ENCODE peak calls at places on chromosomes 11 and 22, in eight cellular contexts. W, B, G, L, V, U, O and C are unnamed samples.

GRCh38 chr11:129999407-129999806 is 3.2 kb downstream of the PRDM10 start:
- DNase-seq in W (no peak), B (no peak), G (no peak), L (no peak), V (no peak), U (no peak), O (no peak), C (no peak)

GRCh38 chr11:7595951-7596350 is 77.3 kb downstream of the CYB5R2 start:
- DNase-seq in W (no peak), B (no peak), G (no peak), L (no peak), V (no peak), U (no peak), O (no peak), C (no peak)

GRCh38 chr22:28771195-28771791 is 1.2 kb upstream of the CCDC117 start:
- DNase-seq in W (no peak), B (no peak), G (no peak), L (no peak), V (no peak), U (no peak), O (no peak), C (no peak)

GRCh38 chr22:39117585-39118191 is 20.6 kb downstream of the APOBEC3H start:
- DNase-seq in W (peak), B (peak), G (peak), L (peak), V (peak), U (no peak), O (peak), C (peak)

GRCh38 chr22:45310331-45311032 is 748 bp downstream of the FAM118A start:
- DNase-seq in W (no peak), B (no peak), G (no peak), L (no peak), V (peak), U (peak), O (no peak), C (no peak)

GRCh38 chr22:39348909-39349505 is 784 bp upstream of the SYNGR1 start:
- DNase-seq in W (no peak), B (no peak), G (no peak), L (no peak), V (peak), U (no peak), O (no peak), C (no peak)

GRCh38 chr11:105786766-105787165 is 176.9 kb downstream of the GRIA4 start:
- DNase-seq in W (no peak), B (no peak), G (no peak), L (no peak), V (no peak), U (no peak), O (no peak), C (no peak)

GRCh38 chr11:103013426-103013825 is 57.9 kb upstream of the MMP13 start:
- DNase-seq in W (no peak), B (peak), G (no peak), L (no peak), V (no peak), U (no peak), O (no peak), C (no peak)

GRCh38 chr11:128468106-128468505 is 119.3 kb downstream of the ETS1 start:
- DNase-seq in W (no peak), B (no peak), G (peak), L (no peak), V (no peak), U (no peak), O (no peak), C (no peak)

GRCh38 chr11:33207408-33207985 is 46.2 kb upstream of the CSTF3 start:
- DNase-seq in W (peak), B (peak), G (no peak), L (no peak), V (no peak), U (no peak), O (no peak), C (no peak)

GRCh38 chr11:12139144-12139881 is 28.9 kb downstream of the MICAL2 start:
- DNase-seq in W (peak), B (peak), G (no peak), L (no peak), V (no peak), U (no peak), O (no peak), C (peak)

GRCh38 chr11:11620966-11621880 is 582 bp downstream of the GALNT18 start:
- DNase-seq in W (peak), B (peak), G (peak), L (no peak), V (peak), U (peak), O (no peak), C (no peak)

GRCh38 chr11:114258696-114259095 is 37.5 kb upstream of the NNMT start:
- DNase-seq in W (no peak), B (no peak), G (no peak), L (no peak), V (no peak), U (no peak), O (no peak), C (no peak)

GRCh38 chr11:74522776-74523175 is 29.3 kb upstream of the LIPT2 start:
- DNase-seq in W (no peak), B (no peak), G (no peak), L (no peak), V (no peak), U (no peak), O (no peak), C (no peak)

GRCh38 chr11:18705651-18706281 is 7.2 kb downstream of the TMEM86A start:
- DNase-seq in W (no peak), B (no peak), G (no peak), L (no peak), V (peak), U (peak), O (no peak), C (no peak)

GRCh38 chr22:37318255-37319109 is 36.2 kb downstream of the CYTH4 start:
- DNase-seq in W (no peak), B (no peak), G (no peak), L (no peak), V (no peak), U (no peak), O (no peak), C (no peak)

GRCh38 chr11:15198284-15198683 is 83.6 kb downstream of the INSC start:
- DNase-seq in W (no peak), B (no peak), G (no peak), L (no peak), V (no peak), U (no peak), O (no peak), C (no peak)

GRCh38 chr22:25202290-25202921 is 2.7 kb downstream of the CRYBB3 start:
- DNase-seq in W (peak), B (peak), G (peak), L (peak), V (peak), U (no peak), O (peak), C (peak)

DNA sequence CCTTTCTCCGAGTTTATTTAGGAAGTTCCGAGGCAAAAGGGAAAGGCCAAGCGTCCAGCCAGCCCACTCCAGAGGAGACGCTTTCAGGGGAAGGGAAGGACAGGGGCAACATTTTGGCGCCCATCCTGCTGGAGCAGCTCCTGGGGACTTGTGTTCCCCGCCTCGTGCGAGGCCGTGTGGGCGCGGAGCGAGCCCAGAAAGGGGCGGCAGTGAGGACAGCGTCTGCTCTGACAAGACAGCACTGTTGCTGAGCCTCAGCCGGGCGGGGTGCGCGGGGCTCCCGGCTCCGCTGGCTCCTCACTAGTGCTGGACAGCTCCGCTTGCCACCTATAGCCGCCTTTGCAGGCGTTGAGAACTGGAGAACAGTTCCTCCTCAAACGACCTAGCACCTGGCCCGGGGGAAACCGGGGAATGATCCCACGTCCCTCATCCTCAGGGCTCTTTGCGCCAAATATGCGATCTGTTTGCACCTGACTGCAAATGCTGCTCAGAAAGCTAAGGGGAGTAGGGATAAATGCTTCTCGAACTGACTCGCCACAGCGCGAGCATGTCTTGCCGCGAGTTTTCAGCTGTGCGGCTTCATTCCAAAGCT is 722 bp upstream of the GUCY1A2 start:
- DNase-seq in W (peak), B (peak), G (no peak), L (no peak), V (peak), U (peak), O (no peak), C (peak)
- H3K4me3 ChIP-seq in W (peak), B (peak), G (peak), L (no peak), V (no peak), U (peak), O (peak), C (peak)

DNA sequence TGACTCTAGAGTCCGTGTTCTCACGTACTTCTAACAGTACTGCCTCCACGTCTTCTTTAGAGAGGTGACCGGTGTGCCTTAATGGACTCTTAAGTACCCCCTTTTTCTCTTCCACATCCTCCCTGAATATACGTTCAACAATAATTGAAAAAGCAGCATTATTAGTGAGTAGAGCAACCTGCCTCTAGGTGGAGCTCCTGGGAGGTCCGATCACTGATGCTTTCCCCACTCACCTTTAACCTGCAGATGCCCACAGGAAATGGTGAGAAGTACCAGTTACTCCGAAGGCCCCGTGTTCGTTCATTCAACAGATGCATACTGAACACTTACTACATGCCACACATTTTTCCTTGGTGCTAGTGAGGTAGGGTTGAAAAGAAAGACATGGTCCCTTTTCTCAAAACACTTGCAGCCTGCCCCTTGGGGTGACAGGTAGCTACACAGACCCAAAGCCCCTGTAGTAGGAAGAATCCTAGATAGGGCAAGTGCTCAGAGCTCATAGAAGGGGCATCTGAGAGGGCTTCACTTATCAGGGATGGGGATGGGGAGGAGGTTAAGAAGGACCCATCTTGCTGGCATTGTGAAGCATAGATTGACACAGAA is 72.7 kb downstream of the FEZ1 start:
- DNase-seq in W (no peak), B (no peak), G (peak), L (no peak), V (peak), U (no peak), O (no peak), C (no peak)
- TF ChIP-seq CTCF in W (peak), B (peak), G (peak), L (peak), V (peak), U (no peak), O (peak), C (peak)

DNA sequence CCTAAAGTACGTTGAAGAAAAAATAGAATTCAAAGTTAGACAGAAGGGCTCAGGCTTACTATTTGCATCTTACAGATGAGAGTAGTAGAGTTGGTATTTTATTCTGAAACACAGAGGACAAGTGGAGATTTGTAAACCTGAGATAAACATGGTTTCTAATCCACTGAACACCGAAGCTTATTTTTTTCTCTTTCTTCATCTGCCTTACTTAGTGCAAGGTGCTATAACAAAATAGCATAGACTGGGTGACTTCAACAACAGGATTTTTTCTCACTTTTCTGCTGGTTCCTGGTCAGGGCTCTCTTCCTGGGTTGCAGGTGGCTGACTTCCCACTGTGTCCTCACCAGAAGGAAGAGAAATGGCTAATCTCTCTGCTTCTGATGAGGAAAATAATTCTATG is 2.1 kb upstream of the HBG1 start:
- DNase-seq in W (no peak), B (no peak), G (no peak), L (no peak), V (no peak), U (no peak), O (no peak), C (no peak)
- H3K4me3 ChIP-seq in W (no peak), B (no peak), G (no peak), L (no peak), V (no peak), U (no peak), O (no peak), C (no peak)

DNA sequence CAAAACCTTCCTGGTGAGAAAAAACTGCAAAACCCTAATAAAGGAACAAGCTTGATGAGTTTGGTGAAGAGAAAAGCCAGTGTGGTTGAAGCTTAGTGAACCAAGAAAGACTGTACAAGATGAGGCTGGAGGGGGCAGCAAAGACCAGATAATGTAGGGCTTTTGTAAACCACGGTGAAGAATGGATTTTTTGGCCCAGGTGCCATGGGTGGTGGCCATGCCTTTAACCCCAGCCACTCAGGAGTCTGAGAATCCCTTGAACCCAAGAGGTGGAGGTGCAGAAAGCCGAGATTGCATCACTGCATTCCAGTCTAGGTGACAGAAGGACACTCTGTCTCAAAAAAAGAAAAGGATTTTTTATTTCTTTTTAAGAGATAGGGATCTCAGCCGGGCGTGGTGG is 5.0 kb upstream of the ZDHHC5 start:
- DNase-seq in W (no peak), B (no peak), G (no peak), L (no peak), V (no peak), U (no peak), O (no peak), C (no peak)
- TF ChIP-seq CTCF in W (no peak), B (peak), G (no peak), L (peak), V (no peak), U (no peak), O (no peak), C (no peak)

GRCh38 chr11:120400564-120401364 is 64.6 kb downstream of the ARHGEF12 start:
- DNase-seq in W (peak), B (peak), G (no peak), L (no peak), V (no peak), U (no peak), O (peak), C (peak)
- H3K4me3 ChIP-seq in W (peak), B (peak), G (no peak), L (no peak), V (no peak), U (no peak), O (peak), C (peak)

DNA sequence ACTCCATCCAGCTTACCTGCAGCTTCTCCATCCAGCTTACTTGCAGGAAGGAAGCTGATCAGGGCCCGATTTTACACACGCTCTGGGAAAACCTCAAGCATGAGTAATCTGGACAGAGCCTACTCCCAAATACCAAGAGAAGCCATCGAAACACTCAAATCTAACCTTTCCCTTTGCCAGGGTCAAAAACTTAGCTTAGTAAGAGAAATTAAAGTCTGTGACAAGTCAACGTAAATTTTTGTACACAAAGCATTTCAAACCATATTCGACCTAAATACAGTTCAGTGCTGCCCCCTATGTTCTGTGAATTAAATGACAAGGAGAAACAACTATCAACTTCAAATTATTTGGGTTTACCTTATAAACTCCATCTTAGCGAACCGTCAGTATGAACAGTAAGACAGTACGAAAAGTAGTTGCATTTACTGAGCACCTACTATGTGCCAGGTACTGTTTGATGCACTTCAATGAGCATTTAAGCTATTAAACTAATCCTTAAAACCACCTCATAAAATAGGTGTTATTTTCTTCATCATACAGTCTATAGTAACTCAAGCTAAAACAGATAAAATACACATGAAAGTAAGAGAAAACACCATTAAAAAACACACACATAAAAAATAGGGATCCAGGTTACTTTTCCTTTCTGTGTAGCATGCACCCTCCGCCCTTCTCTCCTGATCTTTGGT is 36.9 kb downstream of the ARFGAP3 start:
- DNase-seq in W (peak), B (peak), G (peak), L (no peak), V (no peak), U (no peak), O (no peak), C (peak)
- TF ChIP-seq CTCF in W (no peak), B (peak), G (peak), L (peak), V (peak), U (peak), O (peak), C (peak)

GRCh38 chr11:93735627-93736026 is 5.7 kb downstream of the TAF1D start:
- DNase-seq in W (no peak), B (no peak), G (no peak), L (no peak), V (no peak), U (no peak), O (no peak), C (no peak)

GRCh38 chr11:93736129-93736528 is 5.2 kb downstream of the TAF1D start:
- DNase-seq in W (no peak), B (peak), G (no peak), L (no peak), V (no peak), U (no peak), O (no peak), C (no peak)

GRCh38 chr11:93732237-93732892 is 8.9 kb downstream of the TAF1D start:
- DNase-seq in W (no peak), B (no peak), G (no peak), L (no peak), V (no peak), U (no peak), O (no peak), C (no peak)

GRCh38 chr11:93733474-93733873 is 7.8 kb downstream of the TAF1D start:
- DNase-seq in W (no peak), B (no peak), G (no peak), L (no peak), V (no peak), U (no peak), O (no peak), C (no peak)

DNA sequence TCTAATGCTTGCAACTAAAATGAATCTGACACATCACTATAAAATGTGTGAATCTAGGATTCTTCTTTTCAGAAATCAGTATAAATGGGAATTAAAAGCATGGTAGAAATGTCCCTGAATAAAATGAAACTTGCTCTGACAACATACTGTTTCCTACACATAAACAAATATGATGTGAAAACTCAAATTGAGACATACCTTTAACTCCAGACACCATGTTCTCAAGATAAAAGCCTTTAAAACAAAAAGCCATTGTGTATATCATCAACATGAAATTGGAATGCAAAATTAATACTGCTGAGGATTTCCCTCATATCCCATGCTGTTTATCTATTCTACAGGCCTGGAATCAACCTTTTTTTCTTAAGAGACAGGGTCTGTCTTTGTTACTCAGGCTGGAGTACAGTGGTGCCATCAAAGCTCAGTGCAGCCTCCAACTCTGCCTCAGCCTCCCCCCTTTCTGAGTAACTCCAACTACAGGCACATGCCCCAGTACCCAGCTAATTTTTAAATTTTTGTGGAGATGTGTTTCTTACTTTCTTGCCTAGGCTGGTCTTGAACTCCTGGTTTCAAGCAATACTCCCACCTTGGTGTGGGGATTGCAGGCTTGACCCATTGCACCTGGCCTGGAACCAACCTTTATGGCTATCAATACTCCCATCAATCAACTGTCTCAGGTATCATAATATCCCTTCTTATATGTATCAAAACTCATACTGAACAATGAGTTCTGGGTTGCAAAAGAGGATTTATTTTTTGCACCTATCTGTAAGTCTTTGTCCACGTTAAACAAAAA is 6.7 kb downstream of the TAF1D start:
- DNase-seq in W (no peak), B (no peak), G (no peak), L (no peak), V (no peak), U (no peak), O (no peak), C (no peak)
- H3K4me3 ChIP-seq in W (no peak), B (no peak), G (no peak), L (no peak), V (no peak), U (no peak), O (no peak), C (no peak)

DNA sequence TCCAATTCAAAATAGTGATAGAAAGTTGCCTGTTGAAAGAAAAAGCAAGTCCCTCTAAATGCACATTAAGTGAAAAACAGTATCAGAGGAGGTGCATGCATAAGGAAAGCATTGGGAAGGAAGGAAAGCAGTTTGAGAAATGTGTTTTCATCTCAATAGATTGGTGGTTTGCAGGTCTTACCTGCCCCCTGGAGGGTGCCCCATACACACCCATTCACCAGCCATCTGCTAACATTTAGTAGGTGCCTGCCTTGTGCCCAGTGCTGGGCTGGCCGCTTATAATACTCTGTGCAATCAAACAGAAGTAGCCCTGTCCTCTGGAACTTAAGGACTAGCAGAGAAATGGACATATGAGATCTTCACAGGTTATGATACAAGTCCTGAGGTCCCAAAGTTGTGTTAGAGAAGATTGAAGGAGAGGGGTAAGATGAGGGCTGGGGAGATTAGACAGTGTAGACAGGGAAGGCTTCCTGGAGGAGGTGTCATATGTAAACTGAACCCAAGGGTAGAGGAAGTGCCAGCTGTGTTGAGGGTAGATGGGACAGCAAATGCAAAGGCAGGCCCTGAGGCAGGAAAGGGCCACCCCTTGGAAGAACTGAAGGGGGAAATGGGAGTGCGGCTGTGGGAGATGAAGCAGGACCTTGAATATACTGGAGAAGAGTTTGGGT is 184.2 kb downstream of the MN1 start:
- DNase-seq in W (no peak), B (no peak), G (no peak), L (no peak), V (no peak), U (no peak), O (no peak), C (no peak)
- TF ChIP-seq CTCF in W (peak), B (peak), G (no peak), L (no peak), V (no peak), U (no peak), O (no peak), C (no peak)